ENCODE peak calls at places on chromosomes 4 and X, in eight cellular contexts. Y, J, C, G, B, Z, F and H are unnamed samples. For H3K9me3, the result is how much of the 10 kb centered on the place peaks cover.

GRCh38 chr4:106366026-106366425 is 2.6 kb downstream of the GIMD1 start:
- DNase-seq in C (no peak), Z (no peak), Y (no peak), B (no peak), G (peak), F (no peak), J (no peak), H (no peak)

GRCh38 chr4:40842725-40843401 is 93.1 kb downstream of the NSUN7 start:
- DNase-seq in Z (no peak), C (no peak), F (no peak), Y (no peak), B (no peak), J (no peak), G (peak), H (no peak)

GRCh38 chr4:10947898-10948297 is 263.3 kb upstream of the CLNK start:
- DNase-seq in Y (no peak), G (no peak), B (no peak), Z (no peak), F (no peak), C (no peak), J (no peak), H (no peak)

GRCh38 chr4:69748176-69748575 is 12.2 kb downstream of the SULT1B1 start:
- DNase-seq in Y (no peak), F (no peak), C (no peak), J (no peak), B (no peak), Z (no peak), G (no peak), H (no peak)

GRCh38 chrX:9788908-9789307 is 2.7 kb downstream of the SHROOM2 start:
- DNase-seq in B (peak), Z (no peak), C (no peak), F (peak), Y (no peak), G (peak), J (no peak), H (no peak)

GRCh38 chr4:78962597-78963115 is 23.4 kb upstream of the PAQR3 start:
- DNase-seq in B (no peak), F (no peak), G (no peak), Y (no peak), Z (no peak), J (no peak), C (no peak), H (no peak)

GRCh38 chr4:165379662-165380061 is 854 bp downstream of the CPE start:
- DNase-seq in G (no peak), J (no peak), B (peak), Y (no peak), C (no peak), F (no peak), Z (no peak), H (no peak)

GRCh38 chrX:37420756-37421155 is 71.6 kb downstream of the PRRG1 start:
- DNase-seq in J (no peak), F (no peak), B (no peak), Z (no peak), G (no peak), Y (no peak), C (no peak), H (no peak)

GRCh38 chr4:140861359-140862181 is 105.4 kb upstream of the TBC1D9 start:
- DNase-seq in C (peak), G (peak), Z (peak), Y (peak), B (peak), F (peak), J (peak), H (peak)

GRCh38 chrX:53262918-53263394 is 18.4 kb downstream of the IQSEC2 start:
- DNase-seq in Y (peak), Z (no peak), G (peak), C (no peak), J (peak), B (no peak), F (peak), H (no peak)

GRCh38 chr4:150518559-150518958 is 63.4 kb upstream of the MAB21L2 start:
- DNase-seq in Z (no peak), Y (no peak), C (no peak), J (peak), G (peak), B (no peak), F (peak), H (no peak)

GRCh38 chr4:118821590-118822293 is 14.2 kb downstream of the SEC24D start:
- DNase-seq in F (no peak), Y (no peak), B (no peak), G (no peak), J (no peak), C (no peak), Z (no peak), H (no peak)

GRCh38 chr4:133802741-133803140 is 398.8 kb downstream of the PABPC4L start:
- DNase-seq in J (no peak), F (peak), Y (no peak), C (no peak), B (no peak), G (peak), Z (no peak), H (no peak)

GRCh38 chr4:127846765-127847164 is 33.9 kb upstream of the PLK4 start:
- DNase-seq in J (no peak), Z (no peak), B (no peak), F (no peak), C (no peak), G (no peak), Y (no peak), H (no peak)

GRCh38 chr4:127856485-127857447 is 23.9 kb upstream of the PLK4 start:
- DNase-seq in G (peak), B (no peak), Z (no peak), F (no peak), C (no peak), J (no peak), Y (no peak), H (no peak)

GRCh38 chr4:127849505-127850234 is 31.0 kb upstream of the PLK4 start:
- DNase-seq in F (peak), Y (no peak), J (no peak), B (no peak), G (no peak), C (no peak), Z (no peak), H (no peak)

GRCh38 chr4:127857641-127858040 is 23.1 kb upstream of the PLK4 start:
- DNase-seq in G (no peak), J (no peak), C (no peak), Z (no peak), F (no peak), B (no peak), Y (no peak), H (no peak)

DNA sequence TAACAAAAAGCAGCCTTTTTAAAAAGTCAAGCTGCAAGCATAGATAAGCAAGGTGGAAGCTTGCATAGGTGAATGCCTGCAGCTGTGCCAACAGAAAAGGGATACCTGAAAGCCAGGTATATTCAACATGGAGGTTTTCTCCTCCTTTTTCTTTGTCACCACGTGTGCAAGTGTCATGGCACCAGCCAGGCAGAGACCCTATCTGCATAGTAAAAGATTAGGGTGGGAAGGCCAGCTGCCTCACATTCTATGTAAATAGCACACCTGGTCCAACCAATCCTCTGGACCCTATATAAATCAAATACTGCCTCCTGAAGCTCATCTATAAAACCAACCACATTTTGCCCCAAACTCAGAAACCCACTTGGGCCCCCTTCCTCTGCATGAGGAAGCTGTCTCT is 28.0 kb upstream of the PLK4 start:
- DNase-seq in C (no peak), J (no peak), Z (no peak), B (no peak), F (no peak), Y (no peak), G (no peak), H (no peak)
- H3K9me3 ChIP-seq in C (half or more), J (under half), Z (under half), B (under half), F (under half), Y (under half), G (under half), H (under half)

GRCh38 chrX:78327370-78328048 is at the start of gene CYSLTR1:
- DNase-seq in F (no peak), Z (no peak), Y (no peak), J (no peak), B (no peak), G (no peak), C (no peak), H (no peak)
- H3K4me3 ChIP-seq in F (no peak), Z (no peak), Y (no peak), J (no peak), B (no peak), G (no peak), C (no peak), H (no peak)

GRCh38 chr4:52853351-52853750 is 8.8 kb upstream of the RASL11B start:
- DNase-seq in Z (no peak), J (no peak), F (no peak), B (no peak), G (peak), C (no peak), Y (no peak), H (no peak)

GRCh38 chr4:52852696-52853095 is 9.4 kb upstream of the RASL11B start:
- DNase-seq in J (no peak), Y (no peak), F (no peak), G (no peak), Z (no peak), C (no peak), B (no peak), H (no peak)

GRCh38 chr4:52852041-52852440 is 10.1 kb upstream of the RASL11B start:
- DNase-seq in F (no peak), B (no peak), Z (no peak), G (no peak), J (no peak), C (no peak), Y (no peak), H (no peak)

GRCh38 chr4:52861171-52861873 is 795 bp upstream of the RASL11B start:
- DNase-seq in B (peak), F (peak), Y (no peak), Z (no peak), C (no peak), G (no peak), J (no peak), H (no peak)

GRCh38 chr4:52856802-52857201 is 5.3 kb upstream of the RASL11B start:
- DNase-seq in G (no peak), F (no peak), C (no peak), Z (no peak), J (no peak), Y (no peak), B (no peak), H (no peak)
- TF ChIP-seq POLR2A in G (no peak), F (no peak), C (no peak), Z (no peak), J (no peak), Y (no peak), B (no peak), H (no peak)

GRCh38 chrX:150821971-150822370 is 76.5 kb downstream of the CD99L2 start:
- DNase-seq in Y (no peak), F (no peak), C (no peak), Z (no peak), G (no peak), B (no peak), J (no peak), H (no peak)
- H3K9me3 ChIP-seq in Y (under half), F (under half), C (under half), Z (under half), G (under half), B (under half), J (under half), H (under half)

GRCh38 chrX:56803849-56804681 is 75.0 kb downstream of the NBDY start:
- DNase-seq in C (no peak), J (no peak), G (no peak), F (no peak), B (no peak), Y (no peak), Z (no peak), H (no peak)
- H3K4me3 ChIP-seq in C (no peak), J (no peak), G (no peak), F (no peak), B (no peak), Y (no peak), Z (no peak), H (no peak)